ENCODE peak calls at places on chromosomes 1 and 21, in nine cellular contexts. H is CD4-positive, CD25-positive, alpha-beta regulatory T cell; D is HCEC 1CT; J is NCI-H2171; Y is H7; U is fibroblast of villous mesenchyme; I is aorta; X is iPS-NIHi11; O is IMR-90. T is an unnamed sample.

GRCh38 chr1:213070399-213070798 is 19.4 kb downstream of the RPS6KC1 start:
- DNase-seq in H (no peak), D (peak; percentile 83), J (no peak), Y (no peak), U (peak; percentile 85), I (no peak), X (no peak), O (peak; percentile 86), T (no peak)

GRCh38 chr1:233406339-233406960 is 78.9 kb downstream of the MAP3K21 start:
- DNase-seq in H (no peak), D (no peak), J (no peak), Y (no peak), U (peak; percentile 10), I (no peak), X (no peak), O (no peak), T (no peak)

GRCh38 chr1:93114403-93114802 is 35.3 kb downstream of the MTF2 start:
- DNase-seq in H (no peak), D (peak; percentile 75), J (no peak), Y (no peak), U (peak; percentile 75), I (no peak), X (no peak), O (peak; percentile 50), T (no peak)

GRCh38 chr1:117116784-117117130 is 4.8 kb downstream of the TRIM45 start:
- DNase-seq in H (no peak), D (no peak), J (no peak), Y (no peak), U (no peak), I (no peak), X (no peak), O (no peak), T (no peak)

GRCh38 chr21:44792653-44793052 is 9.0 kb downstream of the UBE2G2 start:
- DNase-seq in H (no peak), D (no peak), J (no peak), Y (no peak), U (no peak), I (no peak), X (no peak), O (no peak), T (no peak)

GRCh38 chr1:166836733-166837132 is 2.5 kb upstream of the POGK start:
- DNase-seq in H (no peak), D (no peak), J (no peak), Y (no peak), U (no peak), I (no peak), X (no peak), O (peak; percentile 25), T (no peak)

GRCh38 chr1:66271904-66272254 is 262.1 kb upstream of the SGIP1 start:
- DNase-seq in H (no peak), D (peak; percentile 55), J (no peak), Y (no peak), U (peak; percentile 81), I (peak; percentile 76), X (no peak), O (peak; percentile 69), T (no peak)

GRCh38 chr1:66681686-66682085 is 70.6 kb upstream of the DYNLT5 start:
- DNase-seq in H (no peak), D (peak; percentile 17), J (no peak), Y (no peak), U (no peak), I (no peak), X (no peak), O (no peak), T (no peak)

GRCh38 chr1:109239047-109239579 is 10.2 kb upstream of the CELSR2 start:
- DNase-seq in H (no peak), D (no peak), J (no peak), Y (no peak), U (no peak), I (no peak), X (no peak), O (no peak), T (no peak)

GRCh38 chr21:44866780-44867179 is 6.7 kb downstream of the PTTG1IP start:
- DNase-seq in H (no peak), D (peak; percentile 3), J (peak; percentile 62), Y (no peak), U (peak; percentile 49), I (peak; percentile 31), X (no peak), O (peak; percentile 66), T (no peak)

GRCh38 chr1:158203693-158204457 is 23.2 kb downstream of the CD1D start:
- DNase-seq in H (no peak), D (peak; percentile 63), J (no peak), Y (peak; percentile 57), U (peak; percentile 74), I (no peak), X (no peak), O (peak; percentile 76), T (peak; percentile 76)

GRCh38 chr1:38138498-38139233 is 92.1 kb upstream of the POU3F1 start:
- DNase-seq in H (no peak), D (peak; percentile 91), J (no peak), Y (peak; percentile 39), U (peak; percentile 68), I (peak; percentile 90), X (peak; percentile 66), O (peak; percentile 97), T (peak; percentile 48)

GRCh38 chr1:238457610-238458009 is 566.9 kb upstream of the ZP4 start:
- DNase-seq in H (no peak), D (no peak), J (no peak), Y (no peak), U (no peak), I (no peak), X (no peak), O (no peak), T (no peak)

GRCh38 chr1:61341426-61341825 is 259.1 kb downstream of the NFIA start:
- DNase-seq in H (no peak), D (no peak), J (no peak), Y (no peak), U (no peak), I (no peak), X (no peak), O (no peak), T (no peak)

GRCh38 chr1:3731951-3732746 is 20.1 kb upstream of the CCDC27 start:
- DNase-seq in H (no peak), D (no peak), J (no peak), Y (peak; percentile 75), U (no peak), I (no peak), X (no peak), O (no peak), T (no peak)

GRCh38 chr1:59686170-59686569 is 128.6 kb upstream of the HOOK1 start:
- DNase-seq in H (no peak), D (no peak), J (peak; percentile 88), Y (no peak), U (no peak), I (no peak), X (no peak), O (no peak), T (no peak)

T was measured in neural progenitor cell.